ENCODE peak calls at places on chromosomes 5 and 9, in eight cellular contexts. One of them, this sample, is unnamed.

GRCh38 chr9:135925496-135926133 is 18.3 kb upstream of the CAMSAP1 start:
- DNase-seq in left ventricle myocardium inferior: no peak
- DNase-seq in mammary epithelial cell: peak
- DNase-seq in IMR-90: peak
- DNase-seq in foreskin fibroblast: no peak
- DNase-seq in body of pancreas: no peak
- DNase-seq in skeletal muscle cell: no peak
- DNase-seq in epithelial cell of esophagus: peak
- DNase-seq in this sample: no peak

GRCh38 chr9:100020121-100020780 is 78.5 kb downstream of the ERP44 start:
- DNase-seq in IMR-90: peak
- DNase-seq in left ventricle myocardium inferior: no peak
- DNase-seq in epithelial cell of esophagus: no peak
- DNase-seq in body of pancreas: no peak
- DNase-seq in foreskin fibroblast: no peak
- DNase-seq in mammary epithelial cell: no peak
- DNase-seq in skeletal muscle cell: no peak
- DNase-seq in this sample: no peak

GRCh38 chr5:138596105-138596987 is 21.1 kb upstream of the HSPA9 start:
- DNase-seq in left ventricle myocardium inferior: no peak
- DNase-seq in skeletal muscle cell: no peak
- DNase-seq in epithelial cell of esophagus: no peak
- DNase-seq in IMR-90: no peak
- DNase-seq in body of pancreas: no peak
- DNase-seq in foreskin fibroblast: no peak
- DNase-seq in mammary epithelial cell: no peak
- DNase-seq in this sample: no peak

GRCh38 chr9:72292874-72293607 is 72.0 kb downstream of the ZFAND5 start:
- DNase-seq in left ventricle myocardium inferior: no peak
- DNase-seq in epithelial cell of esophagus: peak
- DNase-seq in skeletal muscle cell: peak
- DNase-seq in IMR-90: peak
- DNase-seq in body of pancreas: peak
- DNase-seq in foreskin fibroblast: peak
- DNase-seq in mammary epithelial cell: peak
- DNase-seq in this sample: no peak

GRCh38 chr5:151469992-151470391 is 22.6 kb downstream of the SLC36A1 start:
- DNase-seq in left ventricle myocardium inferior: no peak
- DNase-seq in epithelial cell of esophagus: no peak
- DNase-seq in IMR-90: no peak
- DNase-seq in body of pancreas: no peak
- DNase-seq in mammary epithelial cell: no peak
- DNase-seq in skeletal muscle cell: no peak
- DNase-seq in foreskin fibroblast: no peak
- DNase-seq in this sample: no peak

GRCh38 chr5:112878760-112879159 is 17.7 kb downstream of the SRP19 start:
- DNase-seq in skeletal muscle cell: no peak
- DNase-seq in body of pancreas: no peak
- DNase-seq in left ventricle myocardium inferior: no peak
- DNase-seq in mammary epithelial cell: peak
- DNase-seq in epithelial cell of esophagus: peak
- DNase-seq in IMR-90: peak
- DNase-seq in foreskin fibroblast: no peak
- DNase-seq in this sample: peak

GRCh38 chr5:16489322-16489791 is 23.8 kb upstream of the ZNF622 start:
- DNase-seq in epithelial cell of esophagus: peak
- DNase-seq in body of pancreas: no peak
- DNase-seq in mammary epithelial cell: peak
- DNase-seq in IMR-90: peak
- DNase-seq in foreskin fibroblast: peak
- DNase-seq in left ventricle myocardium inferior: no peak
- DNase-seq in skeletal muscle cell: no peak
- DNase-seq in this sample: no peak

GRCh38 chr9:109098221-109098959 is 21.4 kb downstream of the TMEM245 start:
- DNase-seq in mammary epithelial cell: peak
- DNase-seq in left ventricle myocardium inferior: no peak
- DNase-seq in body of pancreas: peak
- DNase-seq in IMR-90: peak
- DNase-seq in foreskin fibroblast: peak
- DNase-seq in epithelial cell of esophagus: peak
- DNase-seq in skeletal muscle cell: peak
- DNase-seq in this sample: no peak

GRCh38 chr9:84166828-84167400 is 173.6 kb downstream of the SLC28A3 start:
- DNase-seq in IMR-90: no peak
- DNase-seq in foreskin fibroblast: no peak
- DNase-seq in left ventricle myocardium inferior: no peak
- DNase-seq in epithelial cell of esophagus: no peak
- DNase-seq in skeletal muscle cell: no peak
- DNase-seq in mammary epithelial cell: no peak
- DNase-seq in body of pancreas: no peak
- DNase-seq in this sample: no peak

GRCh38 chr9:17052626-17053025 is 82.2 kb upstream of the CNTLN start:
- DNase-seq in mammary epithelial cell: no peak
- DNase-seq in foreskin fibroblast: no peak
- DNase-seq in epithelial cell of esophagus: no peak
- DNase-seq in left ventricle myocardium inferior: no peak
- DNase-seq in skeletal muscle cell: no peak
- DNase-seq in body of pancreas: no peak
- DNase-seq in IMR-90: no peak
- DNase-seq in this sample: no peak

GRCh38 chr5:82523633-82524032 is 245.5 kb upstream of the RPS23 start:
- DNase-seq in epithelial cell of esophagus: no peak
- DNase-seq in foreskin fibroblast: no peak
- DNase-seq in left ventricle myocardium inferior: no peak
- DNase-seq in mammary epithelial cell: no peak
- DNase-seq in IMR-90: no peak
- DNase-seq in skeletal muscle cell: no peak
- DNase-seq in body of pancreas: no peak
- DNase-seq in this sample: no peak

GRCh38 chr5:131220566-131220965 is 43.3 kb upstream of the CDC42SE2 start:
- DNase-seq in body of pancreas: no peak
- DNase-seq in IMR-90: no peak
- DNase-seq in epithelial cell of esophagus: no peak
- DNase-seq in left ventricle myocardium inferior: no peak
- DNase-seq in skeletal muscle cell: no peak
- DNase-seq in foreskin fibroblast: no peak
- DNase-seq in mammary epithelial cell: no peak
- DNase-seq in this sample: no peak

GRCh38 chr9:134396825-134397224 is 70.6 kb downstream of the RXRA start:
- DNase-seq in body of pancreas: no peak
- DNase-seq in foreskin fibroblast: no peak
- DNase-seq in skeletal muscle cell: no peak
- DNase-seq in IMR-90: no peak
- DNase-seq in mammary epithelial cell: no peak
- DNase-seq in epithelial cell of esophagus: no peak
- DNase-seq in left ventricle myocardium inferior: no peak
- DNase-seq in this sample: no peak

GRCh38 chr5:39160576-39161213 is 58.7 kb downstream of the FYB1 start:
- DNase-seq in foreskin fibroblast: no peak
- DNase-seq in epithelial cell of esophagus: no peak
- DNase-seq in IMR-90: no peak
- DNase-seq in body of pancreas: no peak
- DNase-seq in left ventricle myocardium inferior: no peak
- DNase-seq in skeletal muscle cell: no peak
- DNase-seq in mammary epithelial cell: no peak
- DNase-seq in this sample: no peak

GRCh38 chr5:173653822-173654523 is 37.5 kb upstream of the BOD1 start:
- DNase-seq in skeletal muscle cell: no peak
- DNase-seq in IMR-90: no peak
- DNase-seq in mammary epithelial cell: no peak
- DNase-seq in foreskin fibroblast: no peak
- DNase-seq in epithelial cell of esophagus: no peak
- DNase-seq in left ventricle myocardium inferior: no peak
- DNase-seq in body of pancreas: no peak
- DNase-seq in this sample: no peak

GRCh38 chr5:115375922-115376321 is 79.5 kb upstream of the CCDC112 start:
- DNase-seq in skeletal muscle cell: no peak
- DNase-seq in epithelial cell of esophagus: no peak
- DNase-seq in left ventricle myocardium inferior: no peak
- DNase-seq in foreskin fibroblast: peak
- DNase-seq in body of pancreas: peak
- DNase-seq in mammary epithelial cell: no peak
- DNase-seq in IMR-90: peak
- DNase-seq in this sample: no peak

GRCh38 chr9:94950733-94951590 is 224.5 kb downstream of the AOPEP start:
- DNase-seq in foreskin fibroblast: no peak
- DNase-seq in left ventricle myocardium inferior: no peak
- DNase-seq in IMR-90: peak
- DNase-seq in mammary epithelial cell: no peak
- DNase-seq in skeletal muscle cell: peak
- DNase-seq in epithelial cell of esophagus: peak
- DNase-seq in body of pancreas: peak
- DNase-seq in this sample: no peak

GRCh38 chr9:135802876-135803419 is 101.0 kb downstream of the KCNT1 start:
- DNase-seq in IMR-90: no peak
- DNase-seq in skeletal muscle cell: no peak
- DNase-seq in mammary epithelial cell: peak
- DNase-seq in epithelial cell of esophagus: no peak
- DNase-seq in body of pancreas: no peak
- DNase-seq in foreskin fibroblast: no peak
- DNase-seq in left ventricle myocardium inferior: no peak
- DNase-seq in this sample: no peak

GRCh38 chr5:39108987-39109386 is 34.8 kb upstream of the RICTOR start:
- DNase-seq in body of pancreas: no peak
- DNase-seq in mammary epithelial cell: no peak
- DNase-seq in epithelial cell of esophagus: no peak
- DNase-seq in IMR-90: no peak
- DNase-seq in foreskin fibroblast: no peak
- DNase-seq in skeletal muscle cell: no peak
- DNase-seq in left ventricle myocardium inferior: no peak
- DNase-seq in this sample: no peak

GRCh38 chr9:93582115-93582514 is 5.7 kb downstream of the PHF2 start:
- DNase-seq in mammary epithelial cell: no peak
- DNase-seq in epithelial cell of esophagus: no peak
- DNase-seq in body of pancreas: peak
- DNase-seq in foreskin fibroblast: no peak
- DNase-seq in skeletal muscle cell: no peak
- DNase-seq in left ventricle myocardium inferior: no peak
- DNase-seq in IMR-90: no peak
- DNase-seq in this sample: no peak

GRCh38 chr5:154757647-154758406 is 2.6 kb downstream of the LARP1 start:
- DNase-seq in mammary epithelial cell: peak
- DNase-seq in body of pancreas: peak
- DNase-seq in skeletal muscle cell: no peak
- DNase-seq in IMR-90: peak
- DNase-seq in epithelial cell of esophagus: peak
- DNase-seq in left ventricle myocardium inferior: no peak
- DNase-seq in foreskin fibroblast: no peak
- DNase-seq in this sample: no peak

DNA sequence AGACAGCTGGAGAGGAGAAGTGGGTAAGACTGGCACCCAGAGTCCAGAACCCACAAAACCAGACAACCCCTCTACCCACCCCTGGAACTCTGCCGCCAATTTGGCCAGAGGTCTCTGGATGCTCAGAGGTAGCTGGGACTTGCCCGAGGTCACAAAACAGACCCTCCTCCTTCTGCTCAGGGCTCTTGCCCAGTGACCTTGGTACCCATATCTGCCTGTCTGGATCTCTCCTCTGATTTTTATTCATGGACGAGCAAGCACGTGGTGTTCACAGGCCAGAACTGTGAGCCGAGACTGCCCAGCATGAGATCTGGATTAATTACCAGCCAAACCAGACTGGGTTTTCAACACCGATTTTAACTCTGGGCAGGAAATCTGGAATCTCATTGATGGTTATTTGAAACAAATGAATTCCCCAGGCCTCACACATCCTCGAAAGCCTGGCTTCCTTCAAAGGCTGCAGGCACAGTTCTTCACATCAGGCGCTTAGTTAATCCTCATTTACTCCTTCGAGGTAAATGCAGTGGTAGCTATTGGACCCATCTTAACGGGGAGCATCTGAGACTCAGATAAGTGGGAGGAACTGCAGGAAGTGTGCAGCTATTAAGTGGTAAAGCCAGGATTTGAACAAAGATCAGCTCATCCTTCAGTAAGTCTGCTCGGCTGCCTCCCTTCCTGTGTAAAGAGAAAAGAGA is 21.4 kb downstream of the COL27A1 start:
- DNase-seq in mammary epithelial cell: no peak
- DNase-seq in foreskin fibroblast: no peak
- DNase-seq in skeletal muscle cell: no peak
- DNase-seq in epithelial cell of esophagus: no peak
- DNase-seq in body of pancreas: no peak
- DNase-seq in left ventricle myocardium inferior: no peak
- DNase-seq in IMR-90: no peak
- DNase-seq in this sample: no peak
- H3K4me3 ChIP-seq in mammary epithelial cell: no peak
- H3K4me3 ChIP-seq in foreskin fibroblast: no peak
- H3K4me3 ChIP-seq in skeletal muscle cell: no peak
- H3K4me3 ChIP-seq in epithelial cell of esophagus: no peak
- H3K4me3 ChIP-seq in body of pancreas: no peak
- H3K4me3 ChIP-seq in left ventricle myocardium inferior: no peak
- H3K4me3 ChIP-seq in IMR-90: no peak
- H3K4me3 ChIP-seq in this sample: no peak

GRCh38 chr9:113501821-113502220 is 38.3 kb downstream of the RGS3 start:
- DNase-seq in left ventricle myocardium inferior: no peak
- DNase-seq in skeletal muscle cell: no peak
- DNase-seq in foreskin fibroblast: no peak
- DNase-seq in mammary epithelial cell: no peak
- DNase-seq in body of pancreas: no peak
- DNase-seq in epithelial cell of esophagus: no peak
- DNase-seq in IMR-90: no peak
- DNase-seq in this sample: no peak
- H3K4me3 ChIP-seq in left ventricle myocardium inferior: peak
- H3K4me3 ChIP-seq in skeletal muscle cell: no peak
- H3K4me3 ChIP-seq in foreskin fibroblast: no peak
- H3K4me3 ChIP-seq in mammary epithelial cell: no peak
- H3K4me3 ChIP-seq in body of pancreas: no peak
- H3K4me3 ChIP-seq in epithelial cell of esophagus: no peak
- H3K4me3 ChIP-seq in IMR-90: no peak
- H3K4me3 ChIP-seq in this sample: no peak

DNA sequence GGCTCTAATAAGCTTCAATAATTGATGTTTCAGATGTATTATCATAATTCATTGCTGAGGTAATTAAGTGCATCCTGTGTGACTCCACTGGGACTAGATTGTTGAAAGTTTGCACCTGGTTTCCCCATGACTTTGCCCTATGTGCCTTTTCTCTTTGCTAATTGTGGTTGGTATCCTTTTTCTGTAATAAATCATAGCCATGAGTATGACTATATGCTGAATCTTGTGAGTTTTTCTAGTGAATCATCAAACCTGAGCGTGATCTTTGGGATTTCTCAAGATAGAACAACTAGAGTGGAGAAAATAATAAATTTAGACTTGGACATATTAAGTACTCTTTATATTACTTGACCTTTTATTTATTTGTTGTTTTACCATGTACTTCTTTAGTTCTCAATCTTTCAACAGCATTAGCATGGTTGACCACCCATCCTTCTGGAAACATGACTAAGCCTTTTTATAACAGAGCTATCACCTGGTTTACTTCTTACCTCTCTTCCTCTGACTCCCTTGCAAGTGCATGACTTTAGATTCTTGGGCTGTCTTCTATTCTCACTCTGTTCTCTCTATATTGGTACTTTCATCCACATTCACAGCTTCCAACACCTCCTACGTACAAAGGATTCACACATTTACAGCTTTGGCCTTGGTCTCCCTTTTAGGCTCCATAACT is 239.6 kb upstream of the TAS2R1 start:
- DNase-seq in epithelial cell of esophagus: peak
- DNase-seq in left ventricle myocardium inferior: no peak
- DNase-seq in body of pancreas: no peak
- DNase-seq in IMR-90: peak
- DNase-seq in skeletal muscle cell: peak
- DNase-seq in foreskin fibroblast: peak
- DNase-seq in mammary epithelial cell: peak
- DNase-seq in this sample: no peak
- H3K4me3 ChIP-seq in epithelial cell of esophagus: no peak
- H3K4me3 ChIP-seq in left ventricle myocardium inferior: no peak
- H3K4me3 ChIP-seq in body of pancreas: no peak
- H3K4me3 ChIP-seq in IMR-90: no peak
- H3K4me3 ChIP-seq in skeletal muscle cell: no peak
- H3K4me3 ChIP-seq in foreskin fibroblast: no peak
- H3K4me3 ChIP-seq in mammary epithelial cell: no peak
- H3K4me3 ChIP-seq in this sample: no peak

GRCh38 chr5:42824347-42824976 is 12.8 kb upstream of the SELENOP start:
- DNase-seq in skeletal muscle cell: no peak
- DNase-seq in left ventricle myocardium inferior: no peak
- DNase-seq in epithelial cell of esophagus: no peak
- DNase-seq in foreskin fibroblast: no peak
- DNase-seq in IMR-90: no peak
- DNase-seq in body of pancreas: no peak
- DNase-seq in mammary epithelial cell: no peak
- DNase-seq in this sample: no peak
- H3K4me3 ChIP-seq in skeletal muscle cell: no peak
- H3K4me3 ChIP-seq in left ventricle myocardium inferior: no peak
- H3K4me3 ChIP-seq in epithelial cell of esophagus: no peak
- H3K4me3 ChIP-seq in foreskin fibroblast: no peak
- H3K4me3 ChIP-seq in IMR-90: no peak
- H3K4me3 ChIP-seq in body of pancreas: no peak
- H3K4me3 ChIP-seq in mammary epithelial cell: no peak
- H3K4me3 ChIP-seq in this sample: no peak

This sample was measured in keratinocyte.